ENCODE peak calls at places on chromosomes 2 and 18, in seven cellular contexts. One of them, this sample, is unnamed. For H3K4me1, the result is how much of the 10 kb centered on the place peaks cover.

GRCh38 chr18:51862311-51862710 is 477.7 kb upstream of the DCC start:
- DNase-seq in heart right ventricle: no peak
- DNase-seq in PC-9: no peak
- DNase-seq in colonic mucosa: no peak
- DNase-seq in transverse colon: no peak
- DNase-seq in right lobe of liver: no peak
- DNase-seq in endothelial cell of umbilical vein: no peak
- DNase-seq in this sample: no peak

GRCh38 chr2:239311132-239312040 is 89.4 kb downstream of the HDAC4 start:
- DNase-seq in heart right ventricle: no peak
- DNase-seq in PC-9: no peak
- DNase-seq in colonic mucosa: peak
- DNase-seq in transverse colon: peak
- DNase-seq in right lobe of liver: peak
- DNase-seq in endothelial cell of umbilical vein: no peak
- DNase-seq in this sample: peak

GRCh38 chr18:45167109-45167551 is 448.1 kb upstream of the SLC14A2 start:
- DNase-seq in heart right ventricle: no peak
- DNase-seq in PC-9: peak
- DNase-seq in colonic mucosa: no peak
- DNase-seq in transverse colon: peak
- DNase-seq in right lobe of liver: no peak
- DNase-seq in endothelial cell of umbilical vein: no peak
- DNase-seq in this sample: no peak

GRCh38 chr2:216873573-216873972 is 13.7 kb upstream of the TNP1 start:
- DNase-seq in heart right ventricle: no peak
- DNase-seq in PC-9: no peak
- DNase-seq in colonic mucosa: no peak
- DNase-seq in transverse colon: no peak
- DNase-seq in right lobe of liver: no peak
- DNase-seq in endothelial cell of umbilical vein: no peak
- DNase-seq in this sample: no peak

GRCh38 chr2:185787530-185788145 is 49.0 kb downstream of the FSIP2 start:
- DNase-seq in heart right ventricle: no peak
- DNase-seq in PC-9: no peak
- DNase-seq in colonic mucosa: no peak
- DNase-seq in transverse colon: no peak
- DNase-seq in right lobe of liver: no peak
- DNase-seq in endothelial cell of umbilical vein: peak
- DNase-seq in this sample: no peak

GRCh38 chr2:62467475-62468321 is 38.3 kb downstream of the TMEM17 start:
- DNase-seq in heart right ventricle: no peak
- DNase-seq in PC-9: no peak
- DNase-seq in colonic mucosa: no peak
- DNase-seq in transverse colon: no peak
- DNase-seq in right lobe of liver: peak
- DNase-seq in endothelial cell of umbilical vein: no peak
- DNase-seq in this sample: no peak

GRCh38 chr2:238813109-238813508 is 34.8 kb upstream of the TWIST2 start:
- DNase-seq in heart right ventricle: no peak
- DNase-seq in PC-9: no peak
- DNase-seq in colonic mucosa: no peak
- DNase-seq in transverse colon: no peak
- DNase-seq in right lobe of liver: no peak
- DNase-seq in endothelial cell of umbilical vein: no peak
- DNase-seq in this sample: no peak

GRCh38 chr18:32284284-32284683 is 94.4 kb downstream of the MEP1B start:
- DNase-seq in heart right ventricle: no peak
- DNase-seq in PC-9: no peak
- DNase-seq in colonic mucosa: no peak
- DNase-seq in transverse colon: no peak
- DNase-seq in right lobe of liver: no peak
- DNase-seq in endothelial cell of umbilical vein: no peak
- DNase-seq in this sample: no peak

GRCh38 chr2:26619649-26620605 is 21.2 kb downstream of the CIB4 start:
- DNase-seq in heart right ventricle: no peak
- DNase-seq in PC-9: no peak
- DNase-seq in colonic mucosa: no peak
- DNase-seq in transverse colon: no peak
- DNase-seq in right lobe of liver: peak
- DNase-seq in endothelial cell of umbilical vein: no peak
- DNase-seq in this sample: no peak

GRCh38 chr2:156329922-156330726 is 2.4 kb downstream of the NR4A2 start:
- DNase-seq in heart right ventricle: no peak
- DNase-seq in PC-9: no peak
- DNase-seq in colonic mucosa: no peak
- DNase-seq in transverse colon: no peak
- DNase-seq in right lobe of liver: no peak
- DNase-seq in endothelial cell of umbilical vein: no peak
- DNase-seq in this sample: no peak

GRCh38 chr2:134110532-134110931 is 143.3 kb upstream of the MGAT5 start:
- DNase-seq in heart right ventricle: no peak
- DNase-seq in PC-9: no peak
- DNase-seq in colonic mucosa: no peak
- DNase-seq in transverse colon: no peak
- DNase-seq in right lobe of liver: no peak
- DNase-seq in endothelial cell of umbilical vein: no peak
- DNase-seq in this sample: no peak

GRCh38 chr2:26178746-26179436 is 6.0 kb downstream of the GAREM2 start:
- DNase-seq in heart right ventricle: peak
- DNase-seq in PC-9: no peak
- DNase-seq in colonic mucosa: peak
- DNase-seq in transverse colon: peak
- DNase-seq in right lobe of liver: no peak
- DNase-seq in endothelial cell of umbilical vein: peak
- DNase-seq in this sample: no peak

GRCh38 chr18:34866739-34867138 is 156.6 kb downstream of the DTNA start:
- DNase-seq in heart right ventricle: no peak
- DNase-seq in PC-9: no peak
- DNase-seq in colonic mucosa: no peak
- DNase-seq in transverse colon: no peak
- DNase-seq in right lobe of liver: no peak
- DNase-seq in endothelial cell of umbilical vein: peak
- DNase-seq in this sample: no peak

GRCh38 chr2:181658444-181658843 is 1.5 kb upstream of the CERKL start:
- DNase-seq in heart right ventricle: no peak
- DNase-seq in PC-9: no peak
- DNase-seq in colonic mucosa: no peak
- DNase-seq in transverse colon: no peak
- DNase-seq in right lobe of liver: no peak
- DNase-seq in endothelial cell of umbilical vein: no peak
- DNase-seq in this sample: no peak

GRCh38 chr2:34105015-34105767 is 506.1 kb upstream of the FAM98A start:
- DNase-seq in heart right ventricle: no peak
- DNase-seq in PC-9: peak
- DNase-seq in colonic mucosa: no peak
- DNase-seq in transverse colon: no peak
- DNase-seq in right lobe of liver: no peak
- DNase-seq in endothelial cell of umbilical vein: peak
- DNase-seq in this sample: no peak

DNA sequence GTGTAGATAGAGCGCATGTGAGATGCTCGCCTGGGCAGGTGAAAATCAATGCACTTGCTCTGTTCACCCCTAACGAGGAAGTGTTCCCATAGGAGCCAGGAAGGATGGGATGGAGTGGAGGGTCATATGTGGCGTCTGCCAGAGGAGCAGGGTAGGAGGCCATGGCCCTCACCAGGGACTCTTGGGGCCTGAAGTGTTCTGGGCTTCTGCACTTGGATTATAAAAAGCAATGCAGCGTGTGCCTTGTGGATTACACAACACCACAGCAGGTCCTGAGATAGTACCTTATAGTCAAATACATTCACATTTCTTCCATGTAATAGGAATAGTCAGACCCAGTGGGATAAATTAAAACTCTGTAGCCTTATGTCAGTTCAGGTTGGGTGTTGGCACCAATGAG is 100.1 kb downstream of the CABLES1 start:
- DNase-seq in heart right ventricle: no peak
- DNase-seq in PC-9: no peak
- DNase-seq in colonic mucosa: no peak
- DNase-seq in transverse colon: no peak
- DNase-seq in right lobe of liver: no peak
- DNase-seq in endothelial cell of umbilical vein: no peak
- DNase-seq in this sample: no peak
- H3K4me1 ChIP-seq in heart right ventricle: under half
- H3K4me1 ChIP-seq in PC-9: under half
- H3K4me1 ChIP-seq in colonic mucosa: under half
- H3K4me1 ChIP-seq in transverse colon: under half
- H3K4me1 ChIP-seq in right lobe of liver: under half
- H3K4me1 ChIP-seq in endothelial cell of umbilical vein: under half
- H3K4me1 ChIP-seq in this sample: under half

GRCh38 chr2:175181877-175182308 is 383 bp upstream of the ATP5MC3 start:
- DNase-seq in heart right ventricle: no peak
- DNase-seq in PC-9: no peak
- DNase-seq in colonic mucosa: no peak
- DNase-seq in transverse colon: no peak
- DNase-seq in right lobe of liver: no peak
- DNase-seq in endothelial cell of umbilical vein: no peak
- DNase-seq in this sample: no peak

GRCh38 chr2:175183674-175184073 is 2.2 kb upstream of the ATP5MC3 start:
- DNase-seq in heart right ventricle: no peak
- DNase-seq in PC-9: no peak
- DNase-seq in colonic mucosa: no peak
- DNase-seq in transverse colon: no peak
- DNase-seq in right lobe of liver: no peak
- DNase-seq in endothelial cell of umbilical vein: no peak
- DNase-seq in this sample: no peak

DNA sequence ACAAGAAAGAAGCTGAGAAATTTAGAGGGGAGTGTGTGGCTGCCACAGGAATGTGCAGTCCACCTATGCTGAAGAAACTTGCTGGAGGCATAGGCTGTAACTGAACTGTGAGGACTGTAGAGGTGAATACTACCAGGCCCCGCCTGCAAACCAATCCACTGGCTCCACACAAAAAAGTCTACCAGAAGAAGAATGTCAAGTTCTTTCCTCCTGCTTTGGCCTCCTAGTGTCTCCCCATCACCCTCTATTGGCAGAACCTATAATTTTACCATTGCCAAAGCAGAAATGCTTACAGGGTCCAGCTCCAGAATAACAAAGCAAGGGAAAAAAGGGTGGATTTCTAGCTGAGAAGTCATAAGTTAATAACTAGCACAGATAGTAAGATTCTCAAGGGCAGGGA is 5.9 kb upstream of the ATP5MC3 start:
- DNase-seq in heart right ventricle: no peak
- DNase-seq in PC-9: no peak
- DNase-seq in colonic mucosa: no peak
- DNase-seq in transverse colon: no peak
- DNase-seq in right lobe of liver: no peak
- DNase-seq in endothelial cell of umbilical vein: peak
- DNase-seq in this sample: no peak
- TF ChIP-seq CTCF in heart right ventricle: peak
- TF ChIP-seq CTCF in PC-9: peak
- TF ChIP-seq CTCF in colonic mucosa: no peak
- TF ChIP-seq CTCF in transverse colon: no peak
- TF ChIP-seq CTCF in right lobe of liver: no peak
- TF ChIP-seq CTCF in endothelial cell of umbilical vein: peak
- TF ChIP-seq CTCF in this sample: no peak

DNA sequence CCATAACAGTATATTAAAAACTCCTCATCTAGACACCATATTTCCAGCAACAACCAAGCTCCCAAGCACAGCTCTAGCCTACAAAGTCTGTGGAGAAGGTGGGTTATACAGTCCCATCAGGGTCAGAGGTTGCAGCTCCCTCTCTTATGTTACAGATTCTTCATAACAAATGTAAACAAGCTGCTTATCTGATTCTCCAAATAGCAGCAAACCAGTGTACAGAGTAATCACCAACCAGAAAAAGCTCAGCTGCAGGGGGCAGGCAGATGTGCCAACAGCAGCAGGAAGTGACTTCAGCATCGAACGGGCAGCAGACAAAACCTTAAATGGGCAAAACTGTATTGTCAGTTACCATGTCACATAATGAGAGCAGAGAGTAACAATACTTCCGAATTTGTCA is 52.9 kb upstream of the NABP1 start:
- DNase-seq in heart right ventricle: no peak
- DNase-seq in PC-9: peak
- DNase-seq in colonic mucosa: no peak
- DNase-seq in transverse colon: no peak
- DNase-seq in right lobe of liver: no peak
- DNase-seq in endothelial cell of umbilical vein: peak
- DNase-seq in this sample: no peak
- H3K27ac ChIP-seq in heart right ventricle: no peak
- H3K27ac ChIP-seq in PC-9: peak
- H3K27ac ChIP-seq in colonic mucosa: no peak
- H3K27ac ChIP-seq in transverse colon: no peak
- H3K27ac ChIP-seq in right lobe of liver: no peak
- H3K27ac ChIP-seq in endothelial cell of umbilical vein: peak
- H3K27ac ChIP-seq in this sample: no peak

GRCh38 chr2:108571262-108571661 is 37.0 kb downstream of the LIMS1 start:
- DNase-seq in heart right ventricle: no peak
- DNase-seq in PC-9: no peak
- DNase-seq in colonic mucosa: no peak
- DNase-seq in transverse colon: no peak
- DNase-seq in right lobe of liver: no peak
- DNase-seq in endothelial cell of umbilical vein: no peak
- DNase-seq in this sample: no peak

GRCh38 chr2:108577099-108577498 is 42.8 kb downstream of the LIMS1 start:
- DNase-seq in heart right ventricle: no peak
- DNase-seq in PC-9: no peak
- DNase-seq in colonic mucosa: no peak
- DNase-seq in transverse colon: no peak
- DNase-seq in right lobe of liver: no peak
- DNase-seq in endothelial cell of umbilical vein: no peak
- DNase-seq in this sample: no peak

GRCh38 chr2:108574332-108574731 is 40.1 kb downstream of the LIMS1 start:
- DNase-seq in heart right ventricle: no peak
- DNase-seq in PC-9: no peak
- DNase-seq in colonic mucosa: no peak
- DNase-seq in transverse colon: no peak
- DNase-seq in right lobe of liver: no peak
- DNase-seq in endothelial cell of umbilical vein: no peak
- DNase-seq in this sample: no peak

GRCh38 chr2:108573070-108573469 is 38.8 kb downstream of the LIMS1 start:
- DNase-seq in heart right ventricle: no peak
- DNase-seq in PC-9: no peak
- DNase-seq in colonic mucosa: no peak
- DNase-seq in transverse colon: no peak
- DNase-seq in right lobe of liver: no peak
- DNase-seq in endothelial cell of umbilical vein: no peak
- DNase-seq in this sample: no peak

DNA sequence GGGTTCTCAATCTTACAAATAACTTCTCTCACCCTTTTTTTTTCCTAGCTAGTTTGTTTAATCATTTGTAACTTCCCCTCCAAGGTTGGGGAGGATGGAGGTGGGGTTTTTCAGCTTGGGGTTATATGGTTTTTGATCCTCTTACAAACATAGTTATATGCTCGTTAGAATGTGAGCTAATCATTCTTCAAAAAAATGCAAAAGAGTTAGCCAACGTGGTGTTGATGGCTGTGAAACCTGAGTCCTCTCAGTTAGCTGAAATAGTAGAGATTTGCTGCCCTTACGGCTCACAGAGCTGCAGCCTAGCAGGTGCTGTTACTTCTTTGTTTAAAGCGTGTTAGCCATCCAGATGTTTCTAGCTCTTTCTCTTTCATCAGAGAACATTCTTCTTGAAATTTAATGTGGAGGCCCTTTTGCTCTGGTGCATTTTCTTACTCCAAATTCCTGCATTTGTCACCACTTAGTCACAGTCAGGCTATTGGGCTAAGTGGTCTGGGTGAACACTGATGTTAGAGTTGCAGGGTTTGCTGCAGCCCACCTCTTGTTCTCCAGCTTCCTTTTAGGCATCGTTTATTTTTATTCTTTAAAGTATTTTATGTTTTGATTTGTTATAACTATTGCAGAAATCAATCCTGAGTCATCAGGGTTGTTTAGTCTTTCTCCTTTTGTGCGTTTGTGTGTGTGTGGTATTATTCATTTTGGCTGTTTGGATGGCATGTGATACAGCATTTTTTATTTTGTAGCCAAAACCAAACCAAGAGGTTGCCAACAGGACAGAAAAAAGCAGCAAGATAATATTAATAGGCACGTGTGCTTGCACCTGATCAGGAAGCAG is 41.1 kb downstream of the LIMS1 start:
- DNase-seq in heart right ventricle: no peak
- DNase-seq in PC-9: no peak
- DNase-seq in colonic mucosa: no peak
- DNase-seq in transverse colon: no peak
- DNase-seq in right lobe of liver: no peak
- DNase-seq in endothelial cell of umbilical vein: no peak
- DNase-seq in this sample: no peak
- H3K4me1 ChIP-seq in heart right ventricle: half or more
- H3K4me1 ChIP-seq in PC-9: under half
- H3K4me1 ChIP-seq in colonic mucosa: under half
- H3K4me1 ChIP-seq in transverse colon: under half
- H3K4me1 ChIP-seq in right lobe of liver: under half
- H3K4me1 ChIP-seq in endothelial cell of umbilical vein: under half
- H3K4me1 ChIP-seq in this sample: under half

This sample was measured in prostate gland.